ENCODE peak calls at places on chromosomes 5 and 9, in nine cellular contexts. J, T, F, P, A, E, X, W and D are unnamed samples.
A peak's percentile ranks its signal among the peaks of the same experiment; 100 is the strongest.

GRCh38 chr5:9419794-9420193 is 126.1 kb downstream of the SEMA5A start:
- DNase-seq in J (no peak), T (no peak), F (no peak), P (no peak), A (no peak), E (no peak), X (no peak), W (no peak), D (no peak)

GRCh38 chr5:59893436-59894227 is at the start of gene PDE4D:
- DNase-seq in J (no peak), T (no peak), F (no peak), P (peak; percentile 35), A (no peak), E (peak; percentile 94), X (peak; percentile 86), W (peak; percentile 89), D (peak; percentile 27)

GRCh38 chr5:59296317-59297264 is 596.9 kb downstream of the PDE4D start:
- DNase-seq in J (no peak), T (no peak), F (no peak), P (no peak), A (no peak), E (no peak), X (peak; percentile 23), W (no peak), D (no peak)

GRCh38 chr5:76781775-76782174 is 37.1 kb upstream of the F2RL1 start:
- DNase-seq in J (no peak), T (no peak), F (no peak), P (no peak), A (no peak), E (no peak), X (no peak), W (no peak), D (no peak)

GRCh38 chr5:31470608-31471007 is 61.3 kb downstream of the DROSHA start:
- DNase-seq in J (peak; percentile 75), T (no peak), F (no peak), P (peak; percentile 64), A (no peak), E (no peak), X (peak; percentile 75), W (no peak), D (no peak)

GRCh38 chr5:120510098-120510634 is 46.1 kb downstream of the PRR16 start:
- DNase-seq in J (no peak), T (no peak), F (no peak), P (no peak), A (no peak), E (no peak), X (no peak), W (no peak), D (no peak)

GRCh38 chr9:75372499-75373268 is 284.4 kb downstream of the OSTF1 start:
- DNase-seq in J (no peak), T (no peak), F (no peak), P (peak; percentile 19), A (no peak), E (no peak), X (no peak), W (no peak), D (no peak)

GRCh38 chr5:62547929-62548678 is 30.5 kb upstream of the LRRC70 start:
- DNase-seq in J (no peak), T (no peak), F (no peak), P (no peak), A (no peak), E (no peak), X (no peak), W (no peak), D (no peak)

GRCh38 chr9:105457560-105458294 is 9.9 kb downstream of the FSD1L start:
- DNase-seq in J (no peak), T (no peak), F (no peak), P (no peak), A (no peak), E (no peak), X (no peak), W (no peak), D (no peak)

GRCh38 chr5:132655821-132656773 is 1.9 kb upstream of the IL13 start:
- DNase-seq in J (no peak), T (no peak), F (peak; percentile 14), P (no peak), A (peak; percentile 27), E (peak; percentile 63), X (peak; percentile 70), W (no peak), D (peak; percentile 34)

GRCh38 chr9:134807726-134808125 is 72.9 kb upstream of the FCN2 start:
- DNase-seq in J (no peak), T (no peak), F (no peak), P (peak; percentile 28), A (no peak), E (peak; percentile 24), X (peak; percentile 66), W (no peak), D (no peak)

GRCh38 chr5:157219491-157220271 is 39.0 kb downstream of the ITK start:
- DNase-seq in J (no peak), T (peak; percentile 50), F (no peak), P (no peak), A (no peak), E (no peak), X (peak; percentile 21), W (no peak), D (peak; percentile 39)

GRCh38 chr5:120535900-120536299 is 71.8 kb downstream of the PRR16 start:
- DNase-seq in J (no peak), T (no peak), F (no peak), P (no peak), A (no peak), E (no peak), X (no peak), W (no peak), D (no peak)

GRCh38 chr5:97914483-97914882 is 731.4 kb upstream of the RIOK2 start:
- DNase-seq in J (no peak), T (no peak), F (no peak), P (no peak), A (no peak), E (no peak), X (no peak), W (no peak), D (no peak)

GRCh38 chr9:124017064-124017928 is 5.7 kb downstream of the LHX2 start:
- DNase-seq in J (no peak), T (no peak), F (no peak), P (no peak), A (no peak), E (peak; percentile 69), X (no peak), W (no peak), D (no peak)

GRCh38 chr5:127101533-127101932 is 28.2 kb upstream of the C5orf63 start:
- DNase-seq in J (no peak), T (no peak), F (no peak), P (no peak), A (no peak), E (no peak), X (no peak), W (no peak), D (no peak)

GRCh38 chr5:149445739-149446369 is 66.8 kb upstream of the IL17B start:
- DNase-seq in J (no peak), T (no peak), F (no peak), P (peak; percentile 99), A (no peak), E (no peak), X (peak; percentile 91), W (no peak), D (no peak)

GRCh38 chr5:94674841-94675382 is 56.4 kb downstream of the SLF1 start:
- DNase-seq in J (no peak), T (no peak), F (no peak), P (no peak), A (no peak), E (no peak), X (no peak), W (no peak), D (no peak)

GRCh38 chr5:181114284-181114843 is 16.6 kb downstream of the OR2V1 start:
- DNase-seq in J (no peak), T (no peak), F (no peak), P (no peak), A (no peak), E (no peak), X (no peak), W (peak; percentile 73), D (no peak)

GRCh38 chr9:117290306-117290705 is 124.6 kb downstream of the ASTN2 start:
- DNase-seq in J (no peak), T (no peak), F (no peak), P (no peak), A (no peak), E (no peak), X (no peak), W (no peak), D (no peak)

GRCh38 chr9:98287383-98287782 is 31.9 kb upstream of the TBC1D2 start:
- DNase-seq in J (no peak), T (no peak), F (no peak), P (no peak), A (no peak), E (peak; percentile 14), X (peak; percentile 31), W (peak; percentile 37), D (no peak)